ENCODE peak calls at places on chromosomes 4 and X, in four cellular contexts. I, O, D and U are unnamed samples.

GRCh38 chr4:6806924-6807676 is 24.6 kb downstream of the KIAA0232 start:
- DNase-seq in I (no peak), O (no peak), D (no peak), U (peak; percentile 29)

GRCh38 chr4:185215261-185215660 is 5.9 kb downstream of the SNX25 start:
- DNase-seq in O (no peak), I (no peak), D (no peak), U (peak; percentile 18)

GRCh38 chrX:17826609-17827496 is 34.2 kb downstream of the RAI2 start:
- DNase-seq in I (no peak), D (no peak), O (no peak), U (no peak)

GRCh38 chr4:71138007-71138600 is 144.7 kb downstream of the DCK start:
- DNase-seq in O (no peak), D (no peak), I (no peak), U (no peak)

GRCh38 chr4:25155957-25156356 is 4.3 kb downstream of the SEPSECS start:
- DNase-seq in D (no peak), O (no peak), I (no peak), U (no peak)

GRCh38 chrX:12309040-12309732 is 170.9 kb downstream of the FRMPD4 start:
- DNase-seq in I (no peak), D (no peak), O (no peak), U (no peak)

GRCh38 chr4:158094413-158095110 is 78.3 kb downstream of the GASK1B start:
- DNase-seq in D (no peak), I (peak; percentile 97), O (no peak), U (peak; percentile 71)

GRCh38 chrX:38868941-38869378 is 67.7 kb downstream of the MID1IP1 start:
- DNase-seq in D (no peak), I (no peak), O (no peak), U (peak; percentile 75)

GRCh38 chrX:84712621-84713020 is 210.4 kb upstream of the HDX start:
- DNase-seq in O (no peak), I (no peak), D (no peak), U (no peak)

GRCh38 chr4:69881173-69881773 is 21.3 kb upstream of the SULT1E1 start:
- DNase-seq in O (peak; percentile 26), I (peak; percentile 37), D (no peak), U (peak; percentile 44)

GRCh38 chr4:69874507-69874906 is 14.6 kb upstream of the SULT1E1 start:
- DNase-seq in D (no peak), I (no peak), O (no peak), U (no peak)

GRCh38 chr4:69875986-69876542 is 16.1 kb upstream of the SULT1E1 start:
- DNase-seq in O (no peak), D (no peak), I (no peak), U (no peak)

GRCh38 chr4:69875576-69875975 is 15.6 kb upstream of the SULT1E1 start:
- DNase-seq in D (no peak), O (no peak), I (no peak), U (no peak)

DNA sequence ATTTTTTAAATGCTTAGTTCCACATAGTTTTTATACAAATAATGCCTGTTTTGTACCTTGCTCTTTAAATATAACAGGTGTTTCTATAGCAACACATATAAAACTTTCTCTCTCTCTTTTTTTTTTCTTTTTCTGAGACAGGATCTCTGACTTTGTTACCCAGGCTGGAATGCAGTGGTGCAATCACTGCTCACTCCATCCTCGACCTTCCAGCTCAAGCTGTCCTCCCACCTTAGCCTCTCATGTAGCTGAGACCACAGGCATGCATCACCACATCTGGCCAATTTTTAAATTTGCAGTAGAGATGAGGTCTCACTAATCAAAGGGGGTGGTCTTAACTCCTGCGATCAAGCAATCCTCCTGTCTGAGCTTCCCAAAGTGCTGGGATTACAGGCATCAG is 18.3 kb upstream of the SULT1E1 start:
- DNase-seq in O (no peak), I (no peak), D (no peak), U (no peak)
- H3K56ac ChIP-seq in O (no peak overlapping the region), I (no peak overlapping the region), D (no peak overlapping the region), U (no peak overlapping the region)

DNA sequence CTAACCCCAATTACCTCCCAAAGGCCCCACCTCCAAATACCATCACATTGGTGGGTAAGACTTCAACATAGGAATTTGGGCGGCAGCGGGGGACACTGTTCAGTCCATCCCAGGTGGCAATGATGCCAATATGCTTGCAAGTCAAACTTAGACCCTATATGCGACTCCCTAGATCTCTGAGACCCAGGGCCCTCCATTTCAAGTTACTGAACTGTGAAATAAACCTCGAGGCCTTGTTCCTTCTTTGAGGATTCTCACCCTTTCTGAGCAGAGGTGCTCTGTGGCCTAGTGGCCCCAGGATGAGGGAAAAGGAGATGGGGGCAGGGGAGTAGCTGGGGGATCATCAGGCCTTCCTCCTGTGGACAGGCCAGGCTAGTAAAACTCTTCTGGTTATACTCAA is 44.7 kb downstream of the CNGA2 start:
- DNase-seq in D (no peak), I (no peak), O (no peak), U (no peak)
- H3K56ac ChIP-seq in D (no peak overlapping the region), I (no peak overlapping the region), O (no peak overlapping the region), U (no peak overlapping the region)

GRCh38 chrX:153706799-153707198 is 17.4 kb downstream of the BCAP31 start:
- DNase-seq in D (no peak), I (no peak), O (no peak), U (no peak)
- H3K56ac ChIP-seq in D (no peak overlapping the region), I (no peak overlapping the region), O (no peak overlapping the region), U (no peak overlapping the region)

GRCh38 chr4:186604124-186604627 is 48.8 kb upstream of the MTNR1A start:
- DNase-seq in I (no peak), O (no peak), D (no peak), U (no peak)
- H3K56ac ChIP-seq in I (no peak overlapping the region), O (no peak overlapping the region), D (no peak overlapping the region), U (no peak overlapping the region)

GRCh38 chrX:40719218-40719617 is 16.1 kb downstream of the MED14 start:
- DNase-seq in I (no peak), D (no peak), O (no peak), U (peak; percentile 89)
- H3K56ac ChIP-seq in I (no peak overlapping the region), D (no peak overlapping the region), O (no peak overlapping the region), U (no peak overlapping the region)